ENCODE peak calls at places on chromosomes 4 and X, in five cellular contexts. Y, V, U, F and B are unnamed samples.

GRCh38 chr4:124433500-124433899 is 279.0 kb downstream of the ANKRD50 start:
- DNase-seq in Y (no peak), V (no peak), U (no peak), F (no peak), B (no peak)

GRCh38 chr4:128228021-128228571 is 59.5 kb downstream of the PGRMC2 start:
- DNase-seq in Y (no peak), V (no peak), U (no peak), F (no peak), B (no peak)

GRCh38 chr4:151039733-151040132 is 24.6 kb upstream of the LRBA start:
- DNase-seq in Y (no peak), V (no peak), U (no peak), F (no peak), B (no peak)

GRCh38 chr4:114279066-114279465 is 299.6 kb upstream of the ARSJ start:
- DNase-seq in Y (no peak), V (no peak), U (no peak), F (no peak), B (no peak)

GRCh38 chr4:104022871-104023270 is 303.1 kb upstream of the TACR3 start:
- DNase-seq in Y (no peak), V (no peak), U (no peak), F (no peak), B (no peak)

GRCh38 chr4:169219440-169219839 is 51.3 kb downstream of the SH3RF1 start:
- DNase-seq in Y (no peak), V (no peak), U (no peak), F (no peak), B (no peak)

GRCh38 chr4:71389149-71389840 is 50.5 kb downstream of the SLC4A4 start:
- DNase-seq in Y (no peak), V (no peak), U (no peak), F (no peak), B (no peak)

GRCh38 chr4:142367326-142368188 is 478.5 kb downstream of the INPP4B start:
- DNase-seq in Y (no peak), V (no peak), U (no peak), F (no peak), B (no peak)

GRCh38 chr4:14091966-14092365 is 464.4 kb upstream of the BOD1L1 start:
- DNase-seq in Y (no peak), V (no peak), U (no peak), F (no peak), B (no peak)

GRCh38 chr4:99362768-99363167 is 10.2 kb upstream of the ADH1C start:
- DNase-seq in Y (no peak), V (no peak), U (no peak), F (no peak), B (no peak)

GRCh38 chrX:138378876-138379275 is 332.6 kb downstream of the FGF13 start:
- DNase-seq in Y (no peak), V (no peak), U (no peak), F (no peak), B (no peak)

GRCh38 chrX:115895678-115896329 is 274.7 kb upstream of the AGTR2 start:
- DNase-seq in Y (no peak), V (no peak), U (no peak), F (no peak), B (no peak)

GRCh38 chrX:10356979-10357378 is 200.2 kb downstream of the CLCN4 start:
- DNase-seq in Y (no peak), V (no peak), U (no peak), F (no peak), B (no peak)

GRCh38 chr4:185470503-185471195 is 884 bp downstream of the CCDC110 start:
- DNase-seq in Y (peak), V (peak), U (peak), F (no peak), B (peak)

GRCh38 chrX:110082156-110082555 is 79.2 kb downstream of the TMEM164 start:
- DNase-seq in Y (no peak), V (no peak), U (no peak), F (no peak), B (no peak)

GRCh38 chrX:54452920-54453319 is 12.7 kb downstream of the TSR2 start:
- DNase-seq in Y (no peak), V (no peak), U (no peak), F (no peak), B (no peak)

GRCh38 chr4:8269535-8270417 is at the start of gene HTRA3:
- DNase-seq in Y (no peak), V (no peak), U (peak), F (peak), B (no peak)

GRCh38 chrX:153744210-153745066 is 19.6 kb upstream of the PLXNB3 start:
- DNase-seq in Y (no peak), V (no peak), U (peak), F (no peak), B (peak)

GRCh38 chr4:37628977-37629609 is 57.1 kb downstream of the RELL1 start:
- DNase-seq in Y (no peak), V (no peak), U (no peak), F (no peak), B (no peak)